ENCODE peak calls at places on chromosome 3, in six cellular contexts. One of them, this sample, is unnamed.

GRCh38 chr3:79898907-79899306 is 131.1 kb upstream of the ROBO1 start:
- DNase-seq in Panc1: no peak
- DNase-seq in natural killer cell treated with Interleukin-12 subunit alpha and Interleukin-12 subunit beta and Interleukin-15 and Interleukin-18, amount 100 ng/mL, for 72 hours: no peak
- DNase-seq in iris pigment epithelial cell: no peak
- DNase-seq in progenitor cell of endocrine pancreas: no peak
- DNase-seq in stimulated activated CD4-positive, alpha-beta T cell treated with anti-CD3 and anti-CD28 coated beads, Interleukin-2, amount 100 ng/mL, for 4 hours: no peak
- DNase-seq in this sample: no peak

GRCh38 chr3:1131156-1131555 is 38.3 kb downstream of the CNTN6 start:
- DNase-seq in iris pigment epithelial cell: no peak
- DNase-seq in progenitor cell of endocrine pancreas: no peak
- DNase-seq in natural killer cell treated with Interleukin-12 subunit alpha and Interleukin-12 subunit beta and Interleukin-15 and Interleukin-18, amount 100 ng/mL, for 72 hours: no peak
- DNase-seq in stimulated activated CD4-positive, alpha-beta T cell treated with anti-CD3 and anti-CD28 coated beads, Interleukin-2, amount 100 ng/mL, for 4 hours: no peak
- DNase-seq in Panc1: no peak
- DNase-seq in this sample: no peak

GRCh38 chr3:99789322-99789721 is 28.3 kb upstream of the CMSS1 start:
- DNase-seq in Panc1: no peak
- DNase-seq in stimulated activated CD4-positive, alpha-beta T cell treated with anti-CD3 and anti-CD28 coated beads, Interleukin-2, amount 100 ng/mL, for 4 hours: no peak
- DNase-seq in progenitor cell of endocrine pancreas: no peak
- DNase-seq in natural killer cell treated with Interleukin-12 subunit alpha and Interleukin-12 subunit beta and Interleukin-15 and Interleukin-18, amount 100 ng/mL, for 72 hours: no peak
- DNase-seq in iris pigment epithelial cell: peak; percentile 77
- DNase-seq in this sample: no peak

GRCh38 chr3:24793896-24794295 is 299.2 kb upstream of the THRB start:
- DNase-seq in natural killer cell treated with Interleukin-12 subunit alpha and Interleukin-12 subunit beta and Interleukin-15 and Interleukin-18, amount 100 ng/mL, for 72 hours: no peak
- DNase-seq in progenitor cell of endocrine pancreas: no peak
- DNase-seq in Panc1: no peak
- DNase-seq in stimulated activated CD4-positive, alpha-beta T cell treated with anti-CD3 and anti-CD28 coated beads, Interleukin-2, amount 100 ng/mL, for 4 hours: no peak
- DNase-seq in iris pigment epithelial cell: no peak
- DNase-seq in this sample: no peak

GRCh38 chr3:49015765-49016164 is 2.6 kb downstream of the DALRD3 start:
- DNase-seq in stimulated activated CD4-positive, alpha-beta T cell treated with anti-CD3 and anti-CD28 coated beads, Interleukin-2, amount 100 ng/mL, for 4 hours: no peak
- DNase-seq in Panc1: no peak
- DNase-seq in natural killer cell treated with Interleukin-12 subunit alpha and Interleukin-12 subunit beta and Interleukin-15 and Interleukin-18, amount 100 ng/mL, for 72 hours: no peak
- DNase-seq in progenitor cell of endocrine pancreas: no peak
- DNase-seq in iris pigment epithelial cell: no peak
- DNase-seq in this sample: no peak

GRCh38 chr3:190593075-190593474 is 79.2 kb downstream of the IL1RAP start:
- DNase-seq in natural killer cell treated with Interleukin-12 subunit alpha and Interleukin-12 subunit beta and Interleukin-15 and Interleukin-18, amount 100 ng/mL, for 72 hours: no peak
- DNase-seq in progenitor cell of endocrine pancreas: no peak
- DNase-seq in stimulated activated CD4-positive, alpha-beta T cell treated with anti-CD3 and anti-CD28 coated beads, Interleukin-2, amount 100 ng/mL, for 4 hours: no peak
- DNase-seq in iris pigment epithelial cell: no peak
- DNase-seq in Panc1: no peak
- DNase-seq in this sample: no peak

GRCh38 chr3:97575742-97576141 is 188.8 kb upstream of the ARL6 start:
- DNase-seq in Panc1: no peak
- DNase-seq in progenitor cell of endocrine pancreas: no peak
- DNase-seq in stimulated activated CD4-positive, alpha-beta T cell treated with anti-CD3 and anti-CD28 coated beads, Interleukin-2, amount 100 ng/mL, for 4 hours: no peak
- DNase-seq in iris pigment epithelial cell: no peak
- DNase-seq in natural killer cell treated with Interleukin-12 subunit alpha and Interleukin-12 subunit beta and Interleukin-15 and Interleukin-18, amount 100 ng/mL, for 72 hours: no peak
- DNase-seq in this sample: no peak

GRCh38 chr3:115068799-115069198 is 78.3 kb downstream of the ZBTB20 start:
- DNase-seq in natural killer cell treated with Interleukin-12 subunit alpha and Interleukin-12 subunit beta and Interleukin-15 and Interleukin-18, amount 100 ng/mL, for 72 hours: no peak
- DNase-seq in progenitor cell of endocrine pancreas: no peak
- DNase-seq in stimulated activated CD4-positive, alpha-beta T cell treated with anti-CD3 and anti-CD28 coated beads, Interleukin-2, amount 100 ng/mL, for 4 hours: no peak
- DNase-seq in iris pigment epithelial cell: no peak
- DNase-seq in Panc1: no peak
- DNase-seq in this sample: no peak

GRCh38 chr3:168051579-168052183 is 44.0 kb downstream of the GOLIM4 start:
- DNase-seq in iris pigment epithelial cell: peak; percentile 70
- DNase-seq in Panc1: no peak
- DNase-seq in natural killer cell treated with Interleukin-12 subunit alpha and Interleukin-12 subunit beta and Interleukin-15 and Interleukin-18, amount 100 ng/mL, for 72 hours: no peak
- DNase-seq in progenitor cell of endocrine pancreas: no peak
- DNase-seq in stimulated activated CD4-positive, alpha-beta T cell treated with anti-CD3 and anti-CD28 coated beads, Interleukin-2, amount 100 ng/mL, for 4 hours: no peak
- DNase-seq in this sample: no peak

GRCh38 chr3:46013316-46014094 is 13.8 kb downstream of the XCR1 start:
- DNase-seq in stimulated activated CD4-positive, alpha-beta T cell treated with anti-CD3 and anti-CD28 coated beads, Interleukin-2, amount 100 ng/mL, for 4 hours: no peak
- DNase-seq in progenitor cell of endocrine pancreas: no peak
- DNase-seq in iris pigment epithelial cell: no peak
- DNase-seq in natural killer cell treated with Interleukin-12 subunit alpha and Interleukin-12 subunit beta and Interleukin-15 and Interleukin-18, amount 100 ng/mL, for 72 hours: no peak
- DNase-seq in Panc1: no peak
- DNase-seq in this sample: no peak

GRCh38 chr3:87225659-87226058 is 1.4 kb upstream of the CHMP2B start:
- DNase-seq in progenitor cell of endocrine pancreas: no peak
- DNase-seq in Panc1: no peak
- DNase-seq in natural killer cell treated with Interleukin-12 subunit alpha and Interleukin-12 subunit beta and Interleukin-15 and Interleukin-18, amount 100 ng/mL, for 72 hours: no peak
- DNase-seq in stimulated activated CD4-positive, alpha-beta T cell treated with anti-CD3 and anti-CD28 coated beads, Interleukin-2, amount 100 ng/mL, for 4 hours: no peak
- DNase-seq in iris pigment epithelial cell: no peak
- DNase-seq in this sample: no peak

GRCh38 chr3:193978446-193978845 is 157.5 kb upstream of the HES1 start:
- DNase-seq in stimulated activated CD4-positive, alpha-beta T cell treated with anti-CD3 and anti-CD28 coated beads, Interleukin-2, amount 100 ng/mL, for 4 hours: no peak
- DNase-seq in natural killer cell treated with Interleukin-12 subunit alpha and Interleukin-12 subunit beta and Interleukin-15 and Interleukin-18, amount 100 ng/mL, for 72 hours: no peak
- DNase-seq in Panc1: no peak
- DNase-seq in progenitor cell of endocrine pancreas: no peak
- DNase-seq in iris pigment epithelial cell: peak; percentile 45
- DNase-seq in this sample: no peak

GRCh38 chr3:100269410-100270217 is 8.8 kb downstream of the TBC1D23 start:
- DNase-seq in iris pigment epithelial cell: peak; percentile 95
- DNase-seq in stimulated activated CD4-positive, alpha-beta T cell treated with anti-CD3 and anti-CD28 coated beads, Interleukin-2, amount 100 ng/mL, for 4 hours: no peak
- DNase-seq in Panc1: peak; percentile 70
- DNase-seq in natural killer cell treated with Interleukin-12 subunit alpha and Interleukin-12 subunit beta and Interleukin-15 and Interleukin-18, amount 100 ng/mL, for 72 hours: no peak
- DNase-seq in progenitor cell of endocrine pancreas: no peak
- DNase-seq in this sample: no peak

GRCh38 chr3:9032236-9032777 is 69.0 kb upstream of the RAD18 start:
- DNase-seq in natural killer cell treated with Interleukin-12 subunit alpha and Interleukin-12 subunit beta and Interleukin-15 and Interleukin-18, amount 100 ng/mL, for 72 hours: no peak
- DNase-seq in iris pigment epithelial cell: no peak
- DNase-seq in progenitor cell of endocrine pancreas: no peak
- DNase-seq in Panc1: no peak
- DNase-seq in stimulated activated CD4-positive, alpha-beta T cell treated with anti-CD3 and anti-CD28 coated beads, Interleukin-2, amount 100 ng/mL, for 4 hours: no peak
- DNase-seq in this sample: no peak

GRCh38 chr3:64945171-64945684 is 257.4 kb upstream of the ADAMTS9 start:
- DNase-seq in Panc1: no peak
- DNase-seq in progenitor cell of endocrine pancreas: no peak
- DNase-seq in stimulated activated CD4-positive, alpha-beta T cell treated with anti-CD3 and anti-CD28 coated beads, Interleukin-2, amount 100 ng/mL, for 4 hours: no peak
- DNase-seq in iris pigment epithelial cell: peak; percentile 24
- DNase-seq in natural killer cell treated with Interleukin-12 subunit alpha and Interleukin-12 subunit beta and Interleukin-15 and Interleukin-18, amount 100 ng/mL, for 72 hours: no peak
- DNase-seq in this sample: no peak

GRCh38 chr3:42347928-42348327 is 62.5 kb downstream of the LYZL4 start:
- DNase-seq in stimulated activated CD4-positive, alpha-beta T cell treated with anti-CD3 and anti-CD28 coated beads, Interleukin-2, amount 100 ng/mL, for 4 hours: no peak
- DNase-seq in natural killer cell treated with Interleukin-12 subunit alpha and Interleukin-12 subunit beta and Interleukin-15 and Interleukin-18, amount 100 ng/mL, for 72 hours: no peak
- DNase-seq in iris pigment epithelial cell: no peak
- DNase-seq in progenitor cell of endocrine pancreas: no peak
- DNase-seq in Panc1: no peak
- DNase-seq in this sample: no peak

GRCh38 chr3:37210230-37210629 is 35.8 kb upstream of the LRRFIP2 start:
- DNase-seq in stimulated activated CD4-positive, alpha-beta T cell treated with anti-CD3 and anti-CD28 coated beads, Interleukin-2, amount 100 ng/mL, for 4 hours: no peak
- DNase-seq in natural killer cell treated with Interleukin-12 subunit alpha and Interleukin-12 subunit beta and Interleukin-15 and Interleukin-18, amount 100 ng/mL, for 72 hours: no peak
- DNase-seq in Panc1: no peak
- DNase-seq in iris pigment epithelial cell: peak; percentile 9
- DNase-seq in progenitor cell of endocrine pancreas: no peak
- DNase-seq in this sample: no peak

GRCh38 chr3:13548696-13549512 is at the start of gene FBLN2:
- DNase-seq in progenitor cell of endocrine pancreas: peak; percentile 54
- DNase-seq in Panc1: no peak
- DNase-seq in natural killer cell treated with Interleukin-12 subunit alpha and Interleukin-12 subunit beta and Interleukin-15 and Interleukin-18, amount 100 ng/mL, for 72 hours: peak; percentile 60
- DNase-seq in stimulated activated CD4-positive, alpha-beta T cell treated with anti-CD3 and anti-CD28 coated beads, Interleukin-2, amount 100 ng/mL, for 4 hours: no peak
- DNase-seq in iris pigment epithelial cell: peak; percentile 30
- DNase-seq in this sample: no peak

This sample was measured in memory B cell.